ENCODE peak calls at places on chromosome 3, in five cellular contexts. One of them, this sample, is unnamed.

GRCh38 chr3:67384790-67385397 is 269.5 kb downstream of the SUCLG2 start:
- DNase-seq in GM23338: peak; percentile 83
- DNase-seq in endothelial cell of umbilical vein: peak; percentile 45
- DNase-seq in fibroblast of lung: peak; percentile 57
- DNase-seq in IMR-90: peak; percentile 50
- DNase-seq in this sample: peak; percentile 42

GRCh38 chr3:121574449-121574848 is 6.7 kb downstream of the ARGFX start:
- DNase-seq in endothelial cell of umbilical vein: no peak
- DNase-seq in fibroblast of lung: no peak
- DNase-seq in IMR-90: peak; percentile 24
- DNase-seq in GM23338: peak; percentile 57
- DNase-seq in this sample: peak; percentile 59

GRCh38 chr3:42080452-42080872 is 10.7 kb upstream of the TRAK1 start:
- DNase-seq in fibroblast of lung: peak; percentile 72
- DNase-seq in IMR-90: peak; percentile 32
- DNase-seq in endothelial cell of umbilical vein: no peak
- DNase-seq in GM23338: no peak
- DNase-seq in this sample: peak; percentile 64

GRCh38 chr3:71896751-71897150 is 111.8 kb upstream of the PROK2 start:
- DNase-seq in fibroblast of lung: peak; percentile 5
- DNase-seq in GM23338: no peak
- DNase-seq in endothelial cell of umbilical vein: no peak
- DNase-seq in IMR-90: no peak
- DNase-seq in this sample: no peak

GRCh38 chr3:148992027-148992634 is 791 bp downstream of the GYG1 start:
- DNase-seq in IMR-90: no peak
- DNase-seq in endothelial cell of umbilical vein: peak; percentile 45
- DNase-seq in fibroblast of lung: peak; percentile 34
- DNase-seq in GM23338: peak; percentile 71
- DNase-seq in this sample: no peak

GRCh38 chr3:138768126-138768525 is 66.6 kb downstream of the PIK3CB start:
- DNase-seq in GM23338: peak; percentile 54
- DNase-seq in IMR-90: no peak
- DNase-seq in fibroblast of lung: no peak
- DNase-seq in endothelial cell of umbilical vein: no peak
- DNase-seq in this sample: peak; percentile 32

GRCh38 chr3:49844464-49845183 is 11.7 kb downstream of the TRAIP start:
- DNase-seq in endothelial cell of umbilical vein: no peak
- DNase-seq in IMR-90: no peak
- DNase-seq in GM23338: no peak
- DNase-seq in fibroblast of lung: no peak
- DNase-seq in this sample: no peak

GRCh38 chr3:17195192-17195611 is 310.4 kb downstream of the PLCL2 start:
- DNase-seq in IMR-90: peak; percentile 29
- DNase-seq in fibroblast of lung: peak; percentile 56
- DNase-seq in GM23338: no peak
- DNase-seq in endothelial cell of umbilical vein: no peak
- DNase-seq in this sample: no peak

GRCh38 chr3:8443829-8444791 is 57.5 kb upstream of the LMCD1 start:
- DNase-seq in endothelial cell of umbilical vein: peak; percentile 99
- DNase-seq in GM23338: peak; percentile 90
- DNase-seq in fibroblast of lung: peak; percentile 97
- DNase-seq in IMR-90: peak; percentile 99
- DNase-seq in this sample: peak; percentile 63

GRCh38 chr3:38116471-38117162 is 20.3 kb downstream of the ACAA1 start:
- DNase-seq in GM23338: no peak
- DNase-seq in fibroblast of lung: no peak
- DNase-seq in IMR-90: no peak
- DNase-seq in endothelial cell of umbilical vein: no peak
- DNase-seq in this sample: no peak

GRCh38 chr3:10557783-10558373 is 52.5 kb upstream of the ATP2B2 start:
- DNase-seq in fibroblast of lung: no peak
- DNase-seq in IMR-90: peak; percentile 37
- DNase-seq in endothelial cell of umbilical vein: no peak
- DNase-seq in GM23338: no peak
- DNase-seq in this sample: no peak

GRCh38 chr3:126397610-126398422 is 3.1 kb downstream of the CFAP100 start:
- DNase-seq in IMR-90: no peak
- DNase-seq in fibroblast of lung: no peak
- DNase-seq in endothelial cell of umbilical vein: no peak
- DNase-seq in GM23338: no peak
- DNase-seq in this sample: no peak

GRCh38 chr3:71345429-71346027 is 238.0 kb downstream of the FOXP1 start:
- DNase-seq in endothelial cell of umbilical vein: no peak
- DNase-seq in fibroblast of lung: peak; percentile 75
- DNase-seq in GM23338: peak; percentile 20
- DNase-seq in IMR-90: peak; percentile 29
- DNase-seq in this sample: no peak

GRCh38 chr3:38150780-38151528 is 12.5 kb downstream of the MYD88 start:
- DNase-seq in fibroblast of lung: no peak
- DNase-seq in IMR-90: no peak
- DNase-seq in GM23338: peak; percentile 41
- DNase-seq in endothelial cell of umbilical vein: no peak
- DNase-seq in this sample: no peak

GRCh38 chr3:166764698-166765318 is 615.3 kb downstream of the ZBBX start:
- DNase-seq in fibroblast of lung: no peak
- DNase-seq in endothelial cell of umbilical vein: no peak
- DNase-seq in GM23338: no peak
- DNase-seq in IMR-90: no peak
- DNase-seq in this sample: no peak

GRCh38 chr3:6667354-6667753 is 193.6 kb upstream of the GRM7 start:
- DNase-seq in endothelial cell of umbilical vein: no peak
- DNase-seq in GM23338: no peak
- DNase-seq in fibroblast of lung: no peak
- DNase-seq in IMR-90: no peak
- DNase-seq in this sample: no peak

GRCh38 chr3:72748659-72749058 is 99.6 kb downstream of the SHQ1 start:
- DNase-seq in endothelial cell of umbilical vein: no peak
- DNase-seq in IMR-90: no peak
- DNase-seq in GM23338: no peak
- DNase-seq in fibroblast of lung: no peak
- DNase-seq in this sample: no peak

GRCh38 chr3:71564361-71564760 is 19.2 kb downstream of the FOXP1 start:
- DNase-seq in fibroblast of lung: no peak
- DNase-seq in GM23338: no peak
- DNase-seq in IMR-90: no peak
- DNase-seq in endothelial cell of umbilical vein: no peak
- DNase-seq in this sample: no peak

GRCh38 chr3:158278187-158278586 is 168.3 kb downstream of the RSRC1 start:
- DNase-seq in GM23338: no peak
- DNase-seq in IMR-90: peak; percentile 1
- DNase-seq in endothelial cell of umbilical vein: no peak
- DNase-seq in fibroblast of lung: no peak
- DNase-seq in this sample: no peak

GRCh38 chr3:45078910-45079522 is 52.9 kb downstream of the CLEC3B start:
- DNase-seq in fibroblast of lung: peak; percentile 66
- DNase-seq in GM23338: peak; percentile 65
- DNase-seq in endothelial cell of umbilical vein: no peak
- DNase-seq in IMR-90: peak; percentile 52
- DNase-seq in this sample: peak; percentile 59

GRCh38 chr3:180433172-180433571 is 168.8 kb upstream of the TTC14 start:
- DNase-seq in GM23338: no peak
- DNase-seq in endothelial cell of umbilical vein: peak; percentile 88
- DNase-seq in fibroblast of lung: no peak
- DNase-seq in IMR-90: peak; percentile 81
- DNase-seq in this sample: no peak

GRCh38 chr3:38521391-38521987 is 25.3 kb downstream of the EXOG start:
- DNase-seq in GM23338: peak; percentile 93
- DNase-seq in endothelial cell of umbilical vein: peak; percentile 81
- DNase-seq in fibroblast of lung: peak; percentile 79
- DNase-seq in IMR-90: peak; percentile 75
- DNase-seq in this sample: peak; percentile 62

GRCh38 chr3:178719036-178719635 is 182.9 kb downstream of the KCNMB2 start:
- DNase-seq in endothelial cell of umbilical vein: no peak
- DNase-seq in GM23338: no peak
- DNase-seq in IMR-90: no peak
- DNase-seq in fibroblast of lung: peak; percentile 66
- DNase-seq in this sample: no peak

GRCh38 chr3:144708437-144708836 is 736.8 kb downstream of the DIPK2A start:
- DNase-seq in fibroblast of lung: no peak
- DNase-seq in GM23338: no peak
- DNase-seq in IMR-90: no peak
- DNase-seq in endothelial cell of umbilical vein: no peak
- DNase-seq in this sample: no peak

GRCh38 chr3:138964264-138964663 is 17.2 kb downstream of the FOXL2NB start:
- DNase-seq in IMR-90: no peak
- DNase-seq in endothelial cell of umbilical vein: no peak
- DNase-seq in fibroblast of lung: no peak
- DNase-seq in GM23338: no peak
- DNase-seq in this sample: no peak

GRCh38 chr3:20080956-20081554 is 40.8 kb downstream of the KAT2B start:
- DNase-seq in GM23338: no peak
- DNase-seq in fibroblast of lung: no peak
- DNase-seq in IMR-90: peak; percentile 6
- DNase-seq in endothelial cell of umbilical vein: peak; percentile 86
- DNase-seq in this sample: no peak

GRCh38 chr3:32340039-32340438 is 51.6 kb upstream of the CMTM7 start:
- DNase-seq in fibroblast of lung: peak; percentile 74
- DNase-seq in GM23338: peak; percentile 82
- DNase-seq in endothelial cell of umbilical vein: peak; percentile 36
- DNase-seq in IMR-90: peak; percentile 35
- DNase-seq in this sample: peak; percentile 35

GRCh38 chr3:132784502-132785025 is 62.4 kb upstream of the NPHP3 start:
- DNase-seq in GM23338: no peak
- DNase-seq in endothelial cell of umbilical vein: no peak
- DNase-seq in fibroblast of lung: peak; percentile 15
- DNase-seq in IMR-90: no peak
- DNase-seq in this sample: no peak

GRCh38 chr3:99637041-99637380 is 1.4 kb upstream of the COL8A1 start:
- DNase-seq in IMR-90: no peak
- DNase-seq in endothelial cell of umbilical vein: peak; percentile 89
- DNase-seq in GM23338: peak; percentile 76
- DNase-seq in fibroblast of lung: peak; percentile 75
- DNase-seq in this sample: no peak
- TF ChIP-seq CTCF in IMR-90: peak; percentile 46
- TF ChIP-seq CTCF in endothelial cell of umbilical vein: no peak
- TF ChIP-seq CTCF in GM23338: no peak
- TF ChIP-seq CTCF in fibroblast of lung: no peak
- TF ChIP-seq CTCF in this sample: no peak

GRCh38 chr3:33481018-33481621 is 40.9 kb upstream of the UBP1 start:
- DNase-seq in endothelial cell of umbilical vein: no peak
- DNase-seq in fibroblast of lung: no peak
- DNase-seq in GM23338: peak; percentile 44
- DNase-seq in IMR-90: no peak
- DNase-seq in this sample: no peak

GRCh38 chr3:33482126-33482525 is 41.9 kb upstream of the UBP1 start:
- DNase-seq in endothelial cell of umbilical vein: peak; percentile 21
- DNase-seq in IMR-90: peak; percentile 5
- DNase-seq in GM23338: no peak
- DNase-seq in fibroblast of lung: peak; percentile 69
- DNase-seq in this sample: no peak
- H3K4me2 ChIP-seq in endothelial cell of umbilical vein: no peak overlapping the region
- H3K4me2 ChIP-seq in IMR-90: peak overlapping the region; percentile 55
- H3K4me2 ChIP-seq in GM23338: no peak overlapping the region
- H3K4me2 ChIP-seq in fibroblast of lung: no peak overlapping the region
- H3K4me2 ChIP-seq in this sample: no peak overlapping the region

GRCh38 chr3:57221883-57222282 is 5.6 kb upstream of the APPL1 start:
- DNase-seq in IMR-90: peak; percentile 28
- DNase-seq in fibroblast of lung: peak; percentile 61
- DNase-seq in GM23338: peak; percentile 49
- DNase-seq in endothelial cell of umbilical vein: peak; percentile 37
- DNase-seq in this sample: no peak
- TF ChIP-seq CTCF in IMR-90: peak; percentile 57
- TF ChIP-seq CTCF in fibroblast of lung: peak; percentile 26
- TF ChIP-seq CTCF in GM23338: peak; percentile 75
- TF ChIP-seq CTCF in endothelial cell of umbilical vein: no peak
- TF ChIP-seq CTCF in this sample: peak; percentile 27

GRCh38 chr3:34070831-34071230 is 272.4 kb downstream of the PDCD6IP start:
- DNase-seq in IMR-90: no peak
- DNase-seq in GM23338: no peak
- DNase-seq in endothelial cell of umbilical vein: no peak
- DNase-seq in fibroblast of lung: no peak
- DNase-seq in this sample: no peak

GRCh38 chr3:34073961-34074360 is 275.5 kb downstream of the PDCD6IP start:
- DNase-seq in endothelial cell of umbilical vein: no peak
- DNase-seq in IMR-90: no peak
- DNase-seq in fibroblast of lung: no peak
- DNase-seq in GM23338: no peak
- DNase-seq in this sample: no peak

GRCh38 chr3:34072297-34072696 is 273.9 kb downstream of the PDCD6IP start:
- DNase-seq in IMR-90: no peak
- DNase-seq in GM23338: no peak
- DNase-seq in endothelial cell of umbilical vein: no peak
- DNase-seq in fibroblast of lung: no peak
- DNase-seq in this sample: no peak

GRCh38 chr3:34075975-34076374 is 277.5 kb downstream of the PDCD6IP start:
- DNase-seq in endothelial cell of umbilical vein: no peak
- DNase-seq in fibroblast of lung: no peak
- DNase-seq in GM23338: no peak
- DNase-seq in IMR-90: no peak
- DNase-seq in this sample: no peak

GRCh38 chr3:34073141-34073540 is 274.7 kb downstream of the PDCD6IP start:
- DNase-seq in fibroblast of lung: no peak
- DNase-seq in endothelial cell of umbilical vein: no peak
- DNase-seq in IMR-90: no peak
- DNase-seq in GM23338: no peak
- DNase-seq in this sample: no peak
- H3K4me2 ChIP-seq in fibroblast of lung: no peak overlapping the region
- H3K4me2 ChIP-seq in endothelial cell of umbilical vein: no peak overlapping the region
- H3K4me2 ChIP-seq in IMR-90: no peak overlapping the region
- H3K4me2 ChIP-seq in GM23338: peak overlapping the region; percentile 17
- H3K4me2 ChIP-seq in this sample: no peak overlapping the region

DNA sequence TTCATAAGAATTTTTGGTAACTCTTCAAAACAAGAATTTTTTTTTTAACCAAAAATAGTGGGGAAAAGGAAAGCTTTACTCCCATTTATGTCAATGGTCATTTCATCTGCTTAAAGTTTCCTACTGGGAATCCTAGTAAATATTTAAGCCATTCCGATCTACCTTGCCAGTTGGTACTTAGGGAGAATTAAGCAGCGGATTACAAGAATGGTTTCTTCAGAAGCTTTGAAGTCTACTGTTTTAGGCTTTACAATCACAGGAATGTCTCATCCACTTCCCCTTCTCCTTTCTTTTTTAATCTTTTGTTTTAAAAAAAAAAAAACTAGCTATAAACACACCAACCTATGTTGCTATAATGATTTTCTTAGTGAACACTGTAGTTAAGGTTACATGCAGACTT is 341.4 kb upstream of the ATP11B start:
- DNase-seq in fibroblast of lung: no peak
- DNase-seq in endothelial cell of umbilical vein: no peak
- DNase-seq in IMR-90: no peak
- DNase-seq in GM23338: peak; percentile 19
- DNase-seq in this sample: no peak
- TF ChIP-seq CTCF in fibroblast of lung: no peak
- TF ChIP-seq CTCF in endothelial cell of umbilical vein: no peak
- TF ChIP-seq CTCF in IMR-90: no peak
- TF ChIP-seq CTCF in GM23338: no peak
- TF ChIP-seq CTCF in this sample: no peak